ENCODE peak calls at places on chromosomes 4 and X, in eight cellular contexts. Y, Q, R, E, S, O, X and B are unnamed samples.

GRCh38 chrX:115679460-115679859 is 118.5 kb downstream of the PLS3 start:
- DNase-seq in Y (peak; percentile 6), Q (peak; percentile 39), R (peak; percentile 55), E (peak; percentile 7), S (no peak), O (no peak), X (peak; percentile 6), B (peak; percentile 5)

GRCh38 chr4:53591372-53591892 is at the start of gene LNX1:
- DNase-seq in Y (no peak), Q (no peak), R (no peak), E (peak; percentile 79), S (no peak), O (peak; percentile 33), X (peak; percentile 41), B (no peak)

GRCh38 chr4:73520821-73521220 is 39.3 kb downstream of the AFM start:
- DNase-seq in Y (no peak), Q (peak; percentile 60), R (peak; percentile 74), E (no peak), S (no peak), O (no peak), X (no peak), B (no peak)

GRCh38 chrX:14029425-14030247 is at the start of gene GEMIN8:
- DNase-seq in Y (peak; percentile 93), Q (peak; percentile 91), R (peak; percentile 97), E (peak; percentile 84), S (peak; percentile 88), O (peak; percentile 80), X (peak; percentile 82), B (peak; percentile 71)

GRCh38 chrX:10939384-10939783 is 171.7 kb upstream of the HCCS start:
- DNase-seq in Y (peak; percentile 11), Q (peak; percentile 16), R (no peak), E (no peak), S (no peak), O (no peak), X (no peak), B (peak; percentile 64)

GRCh38 chr4:84378277-84378838 is 120.7 kb downstream of the NKX6-1 start:
- DNase-seq in Y (no peak), Q (no peak), R (no peak), E (no peak), S (no peak), O (no peak), X (no peak), B (no peak)

GRCh38 chr4:25938251-25939186 is 24.5 kb downstream of the SMIM20 start:
- DNase-seq in Y (peak; percentile 70), Q (peak; percentile 77), R (no peak), E (no peak), S (no peak), O (no peak), X (no peak), B (no peak)

GRCh38 chrX:77894921-77895886 is at the start of gene MAGT1:
- DNase-seq in Y (peak; percentile 93), Q (peak; percentile 96), R (peak; percentile 97), E (peak; percentile 92), S (peak; percentile 95), O (peak; percentile 97), X (peak; percentile 90), B (peak; percentile 94)

GRCh38 chrX:98357146-98357545 is 1473.4 kb downstream of the RPA4 start:
- DNase-seq in Y (no peak), Q (no peak), R (peak; percentile 44), E (no peak), S (no peak), O (no peak), X (no peak), B (no peak)

GRCh38 chr4:150543042-150543441 is 38.9 kb upstream of the MAB21L2 start:
- DNase-seq in Y (no peak), Q (no peak), R (no peak), E (no peak), S (no peak), O (no peak), X (peak; percentile 29), B (no peak)

GRCh38 chr4:51930557-51930956 is 87.6 kb downstream of the DCUN1D4 start:
- DNase-seq in Y (no peak), Q (no peak), R (no peak), E (no peak), S (no peak), O (no peak), X (no peak), B (no peak)

GRCh38 chr4:175451238-175451965 is 360.7 kb downstream of the GPM6A start:
- DNase-seq in Y (no peak), Q (no peak), R (no peak), E (no peak), S (no peak), O (no peak), X (no peak), B (no peak)

GRCh38 chr4:41111796-41112195 is 102.5 kb downstream of the APBB2 start:
- DNase-seq in Y (no peak), Q (no peak), R (no peak), E (no peak), S (no peak), O (no peak), X (no peak), B (no peak)

GRCh38 chr4:1775731-1776500 is 17.2 kb upstream of the FGFR3 start:
- DNase-seq in Y (peak; percentile 29), Q (no peak), R (peak; percentile 82), E (no peak), S (peak; percentile 30), O (no peak), X (no peak), B (peak; percentile 46)

GRCh38 chr4:73709461-73710033 is 30.8 kb upstream of the CXCL8 start:
- DNase-seq in Y (no peak), Q (no peak), R (no peak), E (no peak), S (no peak), O (no peak), X (no peak), B (no peak)

GRCh38 chrX:108341947-108342346 is 96.3 kb downstream of the COL4A6 start:
- DNase-seq in Y (no peak), Q (no peak), R (no peak), E (no peak), S (no peak), O (no peak), X (no peak), B (no peak)

GRCh38 chrX:104122829-104123228 is 10.5 kb downstream of the ZCCHC18 start:
- DNase-seq in Y (no peak), Q (no peak), R (no peak), E (no peak), S (peak; percentile 51), O (no peak), X (no peak), B (no peak)

GRCh38 chr4:141417387-141417786 is 196.7 kb downstream of the ZNF330 start:
- DNase-seq in Y (peak; percentile 9), Q (peak; percentile 73), R (no peak), E (no peak), S (no peak), O (no peak), X (no peak), B (no peak)

GRCh38 chrX:122835886-122836285 is 348.2 kb upstream of the GRIA3 start:
- DNase-seq in Y (no peak), Q (no peak), R (no peak), E (no peak), S (no peak), O (no peak), X (no peak), B (no peak)

GRCh38 chrX:3044196-3044595 is 2.9 kb downstream of the ARSF start:
- DNase-seq in Y (no peak), Q (no peak), R (no peak), E (no peak), S (no peak), O (no peak), X (no peak), B (no peak)

GRCh38 chr4:73816814-73817213 is 19.7 kb upstream of the CXCL6 start:
- DNase-seq in Y (peak; percentile 92), Q (peak; percentile 89), R (no peak), E (no peak), S (no peak), O (peak; percentile 53), X (no peak), B (no peak)

GRCh38 chrX:17613979-17614572 is 123.2 kb upstream of the SCML1 start:
- DNase-seq in Y (peak; percentile 76), Q (peak; percentile 51), R (no peak), E (no peak), S (no peak), O (peak; percentile 92), X (no peak), B (peak; percentile 24)

GRCh38 chr4:184958127-184958806 is 60.0 kb upstream of the HELT start:
- DNase-seq in Y (no peak), Q (no peak), R (no peak), E (no peak), S (no peak), O (no peak), X (no peak), B (no peak)

GRCh38 chrX:55907968-55908607 is 190.5 kb downstream of the RRAGB start:
- DNase-seq in Y (peak; percentile 33), Q (no peak), R (peak; percentile 75), E (peak; percentile 38), S (no peak), O (peak; percentile 65), X (peak; percentile 30), B (no peak)

GRCh38 chr4:151426513-151426912 is 17.5 kb downstream of the FHIP1A start:
- DNase-seq in Y (no peak), Q (no peak), R (no peak), E (no peak), S (no peak), O (no peak), X (no peak), B (no peak)

GRCh38 chr4:163694385-163694784 is 199.9 kb downstream of the TMA16 start:
- DNase-seq in Y (no peak), Q (peak; percentile 89), R (no peak), E (no peak), S (no peak), O (no peak), X (no peak), B (no peak)
- H3K4me2 ChIP-seq in Y (peak overlapping the region; percentile 62), Q (peak overlapping the region; percentile 93), R (no peak overlapping the region), E (peak overlapping the region; percentile 56), S (no peak overlapping the region), O (no peak overlapping the region), X (no peak overlapping the region), B (no peak overlapping the region)

GRCh38 chrX:142637206-142637605 is 388.5 kb upstream of the SPANXN4 start:
- DNase-seq in Y (no peak), Q (no peak), R (no peak), E (no peak), S (no peak), O (no peak), X (no peak), B (no peak)
- H3K4me2 ChIP-seq in Y (no peak overlapping the region), Q (no peak overlapping the region), R (no peak overlapping the region), E (no peak overlapping the region), S (no peak overlapping the region), O (no peak overlapping the region), X (no peak overlapping the region), B (no peak overlapping the region)

DNA sequence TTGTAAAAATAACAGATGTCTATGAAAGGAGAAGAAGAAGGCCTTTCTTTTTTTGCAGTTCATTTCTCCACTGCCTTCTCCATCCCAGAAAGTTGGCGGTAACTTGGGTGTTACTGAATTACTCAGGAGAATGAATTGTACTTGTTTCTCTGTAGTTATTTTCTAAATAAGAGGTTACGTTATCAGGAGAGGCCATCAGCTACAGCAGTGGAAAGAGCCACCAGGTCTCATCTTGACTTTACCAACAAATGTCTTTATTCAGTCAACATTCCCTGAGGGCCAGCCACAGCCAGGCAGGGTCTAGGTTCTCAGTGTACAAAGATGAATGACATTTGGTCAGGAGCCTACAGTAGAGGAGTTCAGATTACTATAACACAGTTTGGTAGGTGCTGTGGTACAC is 8.1 kb downstream of the HADH start:
- DNase-seq in Y (no peak), Q (no peak), R (no peak), E (no peak), S (no peak), O (no peak), X (no peak), B (no peak)
- H3K4me2 ChIP-seq in Y (no peak overlapping the region), Q (no peak overlapping the region), R (no peak overlapping the region), E (no peak overlapping the region), S (no peak overlapping the region), O (peak overlapping the region; percentile 43), X (no peak overlapping the region), B (no peak overlapping the region)

GRCh38 chr4:144580421-144580820 is 65.5 kb upstream of the HHIP start:
- DNase-seq in Y (no peak), Q (no peak), R (no peak), E (no peak), S (no peak), O (no peak), X (no peak), B (no peak)
- H3K4me2 ChIP-seq in Y (no peak overlapping the region), Q (no peak overlapping the region), R (no peak overlapping the region), E (no peak overlapping the region), S (no peak overlapping the region), O (no peak overlapping the region), X (no peak overlapping the region), B (no peak overlapping the region)